ENCODE peak calls at places on chromosomes 13 and 19, in five cellular contexts. One of them, this sample, is unnamed.
A peak's percentile ranks its signal among the peaks of the same experiment; 100 is the strongest.

GRCh38 chr19:15399234-15399515 is 19.6 kb upstream of the AKAP8 start:
- DNase-seq in CD8-positive, alpha-beta T cell: no peak
- DNase-seq in ascending aorta: no peak
- DNase-seq in adipocyte: no peak
- DNase-seq in gastrocnemius medialis: no peak
- DNase-seq in this sample: no peak

GRCh38 chr13:92989301-92989700 is 237.3 kb upstream of the GPC6 start:
- DNase-seq in CD8-positive, alpha-beta T cell: no peak
- DNase-seq in ascending aorta: no peak
- DNase-seq in adipocyte: no peak
- DNase-seq in gastrocnemius medialis: no peak
- DNase-seq in this sample: no peak

GRCh38 chr19:49515767-49516166 is 3.3 kb downstream of the FCGRT start:
- DNase-seq in CD8-positive, alpha-beta T cell: no peak
- DNase-seq in ascending aorta: peak; percentile 80
- DNase-seq in adipocyte: no peak
- DNase-seq in gastrocnemius medialis: peak; percentile 51
- DNase-seq in this sample: no peak

GRCh38 chr19:30090476-30090875 is 148.4 kb downstream of the URI1 start:
- DNase-seq in CD8-positive, alpha-beta T cell: no peak
- DNase-seq in ascending aorta: no peak
- DNase-seq in adipocyte: no peak
- DNase-seq in gastrocnemius medialis: no peak
- DNase-seq in this sample: no peak

GRCh38 chr13:77222909-77223308 is 104.0 kb downstream of the MYCBP2 start:
- DNase-seq in CD8-positive, alpha-beta T cell: no peak
- DNase-seq in ascending aorta: no peak
- DNase-seq in adipocyte: no peak
- DNase-seq in gastrocnemius medialis: no peak
- DNase-seq in this sample: no peak

GRCh38 chr13:61880576-61881283 is 465.1 kb upstream of the PCDH20 start:
- DNase-seq in CD8-positive, alpha-beta T cell: no peak
- DNase-seq in ascending aorta: no peak
- DNase-seq in adipocyte: peak; percentile 17
- DNase-seq in gastrocnemius medialis: no peak
- DNase-seq in this sample: peak; percentile 6

GRCh38 chr13:28622286-28622685 is 36.6 kb upstream of the POMP start:
- DNase-seq in CD8-positive, alpha-beta T cell: no peak
- DNase-seq in ascending aorta: peak; percentile 71
- DNase-seq in adipocyte: no peak
- DNase-seq in gastrocnemius medialis: peak; percentile 59
- DNase-seq in this sample: no peak

GRCh38 chr13:36175621-36176020 is 38.7 kb downstream of the SOHLH2 start:
- DNase-seq in CD8-positive, alpha-beta T cell: no peak
- DNase-seq in ascending aorta: no peak
- DNase-seq in adipocyte: no peak
- DNase-seq in gastrocnemius medialis: no peak
- DNase-seq in this sample: no peak

GRCh38 chr13:65240773-65241172 is 1989.4 kb downstream of the PCDH9 start:
- DNase-seq in CD8-positive, alpha-beta T cell: no peak
- DNase-seq in ascending aorta: no peak
- DNase-seq in adipocyte: no peak
- DNase-seq in gastrocnemius medialis: no peak
- DNase-seq in this sample: no peak

GRCh38 chr19:54179921-54180452 is 7.0 kb upstream of the TMC4 start:
- DNase-seq in CD8-positive, alpha-beta T cell: no peak
- DNase-seq in ascending aorta: no peak
- DNase-seq in adipocyte: peak; percentile 51
- DNase-seq in gastrocnemius medialis: no peak
- DNase-seq in this sample: no peak

GRCh38 chr13:80463673-80464352 is 122.9 kb upstream of the SPRY2 start:
- DNase-seq in CD8-positive, alpha-beta T cell: no peak
- DNase-seq in ascending aorta: peak; percentile 65
- DNase-seq in adipocyte: no peak
- DNase-seq in gastrocnemius medialis: no peak
- DNase-seq in this sample: no peak

GRCh38 chr13:82358284-82358683 is 1524.0 kb downstream of the SLITRK1 start:
- DNase-seq in CD8-positive, alpha-beta T cell: no peak
- DNase-seq in ascending aorta: no peak
- DNase-seq in adipocyte: peak; percentile 27
- DNase-seq in gastrocnemius medialis: no peak
- DNase-seq in this sample: no peak

GRCh38 chr19:34345934-34346333 is 19.1 kb upstream of the GPI start:
- DNase-seq in CD8-positive, alpha-beta T cell: peak; percentile 65
- DNase-seq in ascending aorta: no peak
- DNase-seq in adipocyte: peak; percentile 90
- DNase-seq in gastrocnemius medialis: peak; percentile 74
- DNase-seq in this sample: peak; percentile 70

GRCh38 chr19:460877-461609 is at the start of gene SHC2:
- DNase-seq in CD8-positive, alpha-beta T cell: no peak
- DNase-seq in ascending aorta: no peak
- DNase-seq in adipocyte: peak; percentile 20
- DNase-seq in gastrocnemius medialis: no peak
- DNase-seq in this sample: no peak

GRCh38 chr19:461664-462551 is 1.1 kb upstream of the SHC2 start:
- DNase-seq in CD8-positive, alpha-beta T cell: no peak
- DNase-seq in ascending aorta: no peak
- DNase-seq in adipocyte: peak; percentile 25
- DNase-seq in gastrocnemius medialis: no peak
- DNase-seq in this sample: no peak

GRCh38 chr19:458091-459042 is 2.5 kb downstream of the SHC2 start:
- DNase-seq in CD8-positive, alpha-beta T cell: no peak
- DNase-seq in ascending aorta: no peak
- DNase-seq in adipocyte: no peak
- DNase-seq in gastrocnemius medialis: no peak
- DNase-seq in this sample: no peak

GRCh38 chr19:457636-458035 is 3.2 kb downstream of the SHC2 start:
- DNase-seq in CD8-positive, alpha-beta T cell: no peak
- DNase-seq in ascending aorta: no peak
- DNase-seq in adipocyte: no peak
- DNase-seq in gastrocnemius medialis: no peak
- DNase-seq in this sample: no peak

DNA sequence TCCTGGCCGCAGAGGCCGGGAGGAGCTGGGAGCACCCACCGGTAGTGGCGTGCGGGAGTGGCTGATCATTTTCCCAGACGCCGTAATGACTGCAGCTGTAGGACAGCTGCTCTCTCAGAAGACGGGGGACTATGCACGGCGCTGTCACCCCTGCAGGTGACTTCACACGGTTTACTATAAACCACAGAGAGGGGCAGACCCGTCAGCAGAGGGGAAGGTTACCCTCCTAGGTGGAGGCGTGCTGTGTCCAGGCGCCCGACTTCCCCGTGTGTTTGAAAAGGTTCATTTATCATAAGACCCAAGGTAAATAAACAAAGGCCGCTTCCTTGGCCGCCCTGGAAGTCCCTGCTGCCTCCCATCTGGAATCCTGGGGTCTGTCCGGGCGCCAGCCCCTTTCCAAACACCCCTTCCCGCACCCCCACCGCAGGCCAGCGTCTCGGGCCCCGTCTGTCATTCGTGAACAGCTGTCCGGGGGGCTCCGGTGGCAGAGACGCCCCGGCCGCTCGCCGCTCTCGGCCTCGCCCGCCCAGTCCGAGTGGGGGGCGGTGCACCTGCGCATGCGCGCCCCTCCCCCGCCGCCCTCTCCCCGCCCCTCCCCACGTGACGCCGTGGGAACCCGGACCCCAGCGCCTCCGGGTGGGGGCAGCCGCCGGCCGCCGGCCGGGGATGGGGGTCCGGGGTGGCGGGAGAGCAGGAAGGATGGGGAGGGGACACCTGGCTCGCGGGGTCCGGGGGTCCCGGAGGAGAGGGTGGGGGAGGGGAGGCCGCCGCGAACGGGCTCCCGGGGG is 915 bp downstream of the SHC2 start:
- DNase-seq in CD8-positive, alpha-beta T cell: no peak
- DNase-seq in ascending aorta: no peak
- DNase-seq in adipocyte: peak; percentile 55
- DNase-seq in gastrocnemius medialis: peak; percentile 25
- DNase-seq in this sample: no peak
- H3K9me3 ChIP-seq in CD8-positive, alpha-beta T cell: no peaks in the 10 kb centered on the region
- H3K9me3 ChIP-seq in ascending aorta: no peaks in the 10 kb centered on the region
- H3K9me3 ChIP-seq in adipocyte: no peaks in the 10 kb centered on the region
- H3K9me3 ChIP-seq in gastrocnemius medialis: no peaks in the 10 kb centered on the region
- H3K9me3 ChIP-seq in this sample: no peaks in the 10 kb centered on the region

DNA sequence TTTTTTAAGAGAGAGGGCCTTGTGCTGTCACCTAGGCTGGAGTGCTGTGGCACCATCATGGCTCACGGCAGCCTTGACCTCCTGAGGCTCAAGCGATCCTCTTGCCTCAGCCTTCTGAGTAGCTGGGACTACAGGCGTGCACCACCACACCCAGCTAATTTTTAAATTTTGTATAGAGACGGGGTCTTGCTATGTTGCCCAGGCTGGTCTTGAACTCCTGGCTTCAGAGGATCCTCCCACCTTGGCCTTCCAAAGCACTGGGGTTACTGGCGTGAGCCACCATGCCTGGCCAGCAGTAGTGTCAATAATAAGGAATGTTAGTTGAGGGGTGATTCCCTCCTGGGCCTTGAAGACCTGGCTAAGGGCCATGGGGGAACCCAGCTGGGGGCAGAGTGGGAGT is 23.6 kb downstream of the MAST3 start:
- DNase-seq in CD8-positive, alpha-beta T cell: no peak
- DNase-seq in ascending aorta: no peak
- DNase-seq in adipocyte: no peak
- DNase-seq in gastrocnemius medialis: no peak
- DNase-seq in this sample: no peak
- H3K4me1 ChIP-seq in CD8-positive, alpha-beta T cell: peaks cover 31% of the 10 kb centered on the region
- H3K4me1 ChIP-seq in ascending aorta: no peaks in the 10 kb centered on the region
- H3K4me1 ChIP-seq in adipocyte: peaks cover 15% of the 10 kb centered on the region
- H3K4me1 ChIP-seq in gastrocnemius medialis: peaks cover 10% of the 10 kb centered on the region
- H3K4me1 ChIP-seq in this sample: peaks cover 9% of the 10 kb centered on the region

DNA sequence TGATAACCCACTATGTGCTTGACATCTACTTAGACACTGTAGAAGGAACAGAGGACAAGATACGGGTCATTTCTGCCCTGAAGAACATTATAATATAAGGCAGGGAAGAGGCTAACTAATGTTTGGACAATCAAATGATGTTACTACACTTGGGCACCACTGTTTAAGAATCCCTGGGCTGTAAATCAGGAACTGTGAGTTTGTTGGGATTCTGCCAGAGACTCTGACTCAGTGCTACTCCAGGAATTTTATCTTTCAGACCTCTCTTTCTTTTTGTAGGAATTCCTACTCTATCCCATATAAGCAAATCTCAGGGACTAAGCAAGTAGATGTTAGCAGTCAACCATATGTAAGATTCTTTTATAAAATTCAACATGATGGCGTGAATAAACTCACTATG is 3.1 kb upstream of the ZNF471 start:
- DNase-seq in CD8-positive, alpha-beta T cell: no peak
- DNase-seq in ascending aorta: no peak
- DNase-seq in adipocyte: peak; percentile 28
- DNase-seq in gastrocnemius medialis: no peak
- DNase-seq in this sample: no peak
- H3K9me3 ChIP-seq in CD8-positive, alpha-beta T cell: peaks cover 28% of the 10 kb centered on the region
- H3K9me3 ChIP-seq in ascending aorta: peaks cover 58% of the 10 kb centered on the region
- H3K9me3 ChIP-seq in adipocyte: peaks cover 18% of the 10 kb centered on the region
- H3K9me3 ChIP-seq in gastrocnemius medialis: peaks cover 23% of the 10 kb centered on the region
- H3K9me3 ChIP-seq in this sample: no peaks in the 10 kb centered on the region

GRCh38 chr13:110310541-110311491 is 3.7 kb downstream of the COL4A2 start:
- DNase-seq in CD8-positive, alpha-beta T cell: no peak
- DNase-seq in ascending aorta: peak; percentile 59
- DNase-seq in adipocyte: no peak
- DNase-seq in gastrocnemius medialis: no peak
- DNase-seq in this sample: no peak

GRCh38 chr13:110307697-110308376 is 753 bp downstream of the COL4A2 start:
- DNase-seq in CD8-positive, alpha-beta T cell: no peak
- DNase-seq in ascending aorta: peak; percentile 67
- DNase-seq in adipocyte: no peak
- DNase-seq in gastrocnemius medialis: no peak
- DNase-seq in this sample: no peak

GRCh38 chr13:110309159-110309476 is 2.0 kb downstream of the COL4A2 start:
- DNase-seq in CD8-positive, alpha-beta T cell: no peak
- DNase-seq in ascending aorta: peak; percentile 54
- DNase-seq in adipocyte: no peak
- DNase-seq in gastrocnemius medialis: no peak
- DNase-seq in this sample: no peak

GRCh38 chr13:110308377-110309158 is 1.5 kb downstream of the COL4A2 start:
- DNase-seq in CD8-positive, alpha-beta T cell: no peak
- DNase-seq in ascending aorta: peak; percentile 70
- DNase-seq in adipocyte: peak; percentile 76
- DNase-seq in gastrocnemius medialis: no peak
- DNase-seq in this sample: no peak

DNA sequence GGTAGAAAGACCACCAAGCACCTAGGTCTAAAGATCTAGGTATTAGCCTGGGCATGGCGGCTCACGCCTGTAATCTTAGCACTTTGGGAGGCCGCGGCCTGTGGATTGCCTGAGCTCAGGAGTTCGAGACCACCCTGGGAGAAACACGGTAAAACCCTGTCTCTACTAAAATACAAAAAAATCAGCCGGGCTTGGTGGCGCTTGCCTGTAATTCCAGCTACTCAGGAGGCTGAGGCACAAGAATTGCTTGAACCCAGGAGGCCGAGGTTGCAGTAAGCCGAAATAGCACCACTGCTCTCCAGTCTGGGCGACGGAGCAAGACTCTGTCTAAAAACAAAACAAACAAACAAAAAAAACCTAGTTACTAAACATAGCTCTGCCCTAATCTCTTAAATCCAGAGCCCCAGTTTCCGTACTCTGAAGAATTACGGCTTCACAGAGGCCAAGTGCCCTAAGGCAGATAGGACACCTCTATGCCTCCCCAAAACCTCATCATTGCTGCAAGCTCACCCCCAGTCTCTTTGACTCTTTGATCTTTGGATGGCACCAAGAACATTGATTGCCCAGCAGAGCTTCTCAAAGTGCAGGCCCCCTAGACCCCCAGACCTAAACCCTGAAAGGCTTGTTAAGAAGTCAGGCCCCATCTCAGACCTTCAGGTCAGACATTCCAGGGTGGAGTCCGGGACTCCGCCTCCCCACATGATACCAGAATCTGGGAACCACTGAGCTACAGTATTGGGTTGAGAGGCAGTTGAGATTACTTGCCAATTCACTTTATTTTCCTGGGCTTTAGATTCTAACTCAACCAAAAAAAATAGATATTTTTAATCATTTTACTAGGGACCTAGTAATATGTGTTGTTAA is 2.8 kb downstream of the COL4A2 start:
- DNase-seq in CD8-positive, alpha-beta T cell: no peak
- DNase-seq in ascending aorta: peak; percentile 59
- DNase-seq in adipocyte: no peak
- DNase-seq in gastrocnemius medialis: no peak
- DNase-seq in this sample: no peak
- H3K4me1 ChIP-seq in CD8-positive, alpha-beta T cell: no peaks in the 10 kb centered on the region
- H3K4me1 ChIP-seq in ascending aorta: peaks cover 16% of the 10 kb centered on the region
- H3K4me1 ChIP-seq in adipocyte: peaks cover 55% of the 10 kb centered on the region
- H3K4me1 ChIP-seq in gastrocnemius medialis: peaks cover 15% of the 10 kb centered on the region
- H3K4me1 ChIP-seq in this sample: peaks cover 7% of the 10 kb centered on the region